ENCODE peak calls at places on chromosomes 7 and 10, in eight cellular contexts. Y, X, K, O, R, H, N and W are unnamed samples.
A peak's percentile ranks its signal among the peaks of the same experiment; 100 is the strongest.

GRCh38 chr7:36406156-36406555 is 16.5 kb downstream of the ANLN start:
- DNase-seq in O (no peak), K (no peak), X (no peak), Y (no peak), N (no peak), H (no peak), R (peak; percentile 72), W (no peak)

GRCh38 chr7:106166651-106167342 is 54.7 kb upstream of the SYPL1 start:
- DNase-seq in O (peak; percentile 68), H (no peak), K (peak; percentile 78), Y (no peak), N (peak; percentile 82), X (peak; percentile 70), R (no peak), W (peak; percentile 77)

GRCh38 chr10:103654925-103655324 is 161.4 kb downstream of the NEURL1 start:
- DNase-seq in Y (no peak), R (no peak), O (no peak), H (no peak), N (no peak), K (no peak), X (no peak), W (no peak)

GRCh38 chr7:11548532-11548931 is 283.5 kb downstream of the THSD7A start:
- DNase-seq in O (no peak), X (no peak), N (no peak), H (no peak), R (no peak), K (peak; percentile 10), Y (no peak), W (no peak)

GRCh38 chr7:39535720-39536119 is 30.5 kb upstream of the YAE1 start:
- DNase-seq in O (no peak), X (no peak), Y (no peak), R (no peak), H (no peak), N (no peak), K (no peak), W (no peak)

GRCh38 chr7:111730476-111731300 is 168.4 kb upstream of the IMMP2L start:
- DNase-seq in O (peak; percentile 39), N (peak; percentile 66), Y (no peak), X (no peak), H (no peak), K (no peak), R (no peak), W (no peak)

GRCh38 chr7:135942614-135943013 is 34.5 kb downstream of the MTPN start:
- DNase-seq in Y (no peak), R (no peak), H (no peak), O (no peak), K (no peak), X (no peak), N (no peak), W (no peak)

GRCh38 chr7:64992971-64993370 is 2.1 kb upstream of the ZNF117 start:
- DNase-seq in H (no peak), X (no peak), N (no peak), Y (no peak), R (no peak), K (no peak), O (no peak), W (no peak)

GRCh38 chr7:107501593-107501992 is 31.7 kb downstream of the GPR22 start:
- DNase-seq in X (peak; percentile 32), K (peak; percentile 8), H (no peak), O (peak; percentile 26), R (no peak), Y (no peak), N (peak; percentile 35), W (peak; percentile 4)

GRCh38 chr10:80410578-80411145 is 2.3 kb downstream of the PRXL2A start:
- DNase-seq in N (no peak), H (no peak), R (no peak), K (no peak), O (no peak), Y (no peak), X (peak; percentile 61), W (no peak)

GRCh38 chr10:71773221-71773971 is at the start of gene VSIR:
- DNase-seq in N (peak; percentile 93), X (peak; percentile 94), O (peak; percentile 59), K (peak; percentile 60), Y (peak; percentile 89), R (peak; percentile 86), H (peak; percentile 51), W (no peak)

GRCh38 chr7:140062118-140062527 is 628 bp downstream of the PARP12 start:
- DNase-seq in K (peak; percentile 12), R (no peak), N (no peak), H (no peak), Y (peak; percentile 39), O (no peak), X (peak; percentile 52), W (no peak)

GRCh38 chr7:19964198-19964597 is 190.8 kb upstream of the TMEM196 start:
- DNase-seq in K (peak; percentile 41), Y (no peak), X (no peak), N (no peak), O (no peak), H (no peak), R (no peak), W (no peak)

GRCh38 chr10:4549254-4549653 is 276.8 kb upstream of the AKR1E2 start:
- DNase-seq in R (no peak), O (no peak), X (no peak), Y (no peak), N (no peak), H (no peak), K (no peak), W (no peak)

GRCh38 chr7:117012284-117013174 is 59.2 kb downstream of the ST7 start:
- DNase-seq in N (peak; percentile 42), O (peak; percentile 16), R (no peak), Y (no peak), X (no peak), H (peak; percentile 46), K (peak; percentile 64), W (peak; percentile 27)

GRCh38 chr7:17558558-17559332 is 260.3 kb downstream of the AHR start:
- DNase-seq in R (no peak), X (peak; percentile 36), H (no peak), Y (no peak), N (no peak), O (no peak), K (no peak), W (no peak)

GRCh38 chr7:152522551-152522950 is 86.7 kb upstream of the KMT2C start:
- DNase-seq in Y (peak; percentile 31), H (no peak), O (no peak), R (peak; percentile 49), N (no peak), K (no peak), X (no peak), W (no peak)

GRCh38 chr10:62374862-62375710 is 917 bp downstream of the ZNF365 start:
- DNase-seq in Y (no peak), O (no peak), K (no peak), H (no peak), N (no peak), X (no peak), R (no peak), W (peak; percentile 12)

GRCh38 chr7:2662273-2663120 is 25.5 kb upstream of the AMZ1 start:
- DNase-seq in R (no peak), Y (no peak), K (no peak), O (no peak), H (no peak), N (no peak), X (no peak), W (no peak)

GRCh38 chr7:123410273-123410928 is 124.0 kb downstream of the IQUB start:
- DNase-seq in R (peak; percentile 48), X (no peak), H (no peak), O (no peak), Y (no peak), K (peak; percentile 89), N (no peak), W (peak; percentile 82)

GRCh38 chr10:98438715-98439114 is 8.0 kb downstream of the HPS1 start:
- DNase-seq in H (no peak), O (no peak), Y (no peak), X (no peak), R (no peak), N (no peak), K (no peak), W (no peak)

GRCh38 chr10:101693701-101694055 is 1.3 kb downstream of the FBXW4 start:
- DNase-seq in H (no peak), Y (no peak), K (peak; percentile 61), O (no peak), X (peak; percentile 29), R (no peak), N (no peak), W (peak; percentile 18)

GRCh38 chr10:128242641-128243040 is 116.4 kb upstream of the MKI67 start:
- DNase-seq in X (no peak), H (no peak), N (no peak), R (no peak), Y (no peak), K (no peak), O (peak; percentile 8), W (no peak)

GRCh38 chr7:146255604-146256003 is 139.0 kb downstream of the CNTNAP2 start:
- DNase-seq in X (no peak), Y (no peak), K (no peak), N (no peak), H (no peak), O (no peak), R (no peak), W (no peak)
- H3K4me3 ChIP-seq in X (no peak overlapping the region), Y (no peak overlapping the region), K (no peak overlapping the region), N (no peak overlapping the region), H (no peak overlapping the region), O (no peak overlapping the region), R (no peak overlapping the region), W (no peak overlapping the region)

GRCh38 chr7:30019387-30019786 is 7.1 kb downstream of the FKBP14 start:
- DNase-seq in H (no peak), K (no peak), O (no peak), X (no peak), R (no peak), Y (no peak), N (no peak), W (no peak)
- TF ChIP-seq CTCF in H (no peak), K (peak; percentile 7), O (peak; percentile 3), X (no peak), R (no peak), Y (no peak), N (no peak), W (no peak)

DNA sequence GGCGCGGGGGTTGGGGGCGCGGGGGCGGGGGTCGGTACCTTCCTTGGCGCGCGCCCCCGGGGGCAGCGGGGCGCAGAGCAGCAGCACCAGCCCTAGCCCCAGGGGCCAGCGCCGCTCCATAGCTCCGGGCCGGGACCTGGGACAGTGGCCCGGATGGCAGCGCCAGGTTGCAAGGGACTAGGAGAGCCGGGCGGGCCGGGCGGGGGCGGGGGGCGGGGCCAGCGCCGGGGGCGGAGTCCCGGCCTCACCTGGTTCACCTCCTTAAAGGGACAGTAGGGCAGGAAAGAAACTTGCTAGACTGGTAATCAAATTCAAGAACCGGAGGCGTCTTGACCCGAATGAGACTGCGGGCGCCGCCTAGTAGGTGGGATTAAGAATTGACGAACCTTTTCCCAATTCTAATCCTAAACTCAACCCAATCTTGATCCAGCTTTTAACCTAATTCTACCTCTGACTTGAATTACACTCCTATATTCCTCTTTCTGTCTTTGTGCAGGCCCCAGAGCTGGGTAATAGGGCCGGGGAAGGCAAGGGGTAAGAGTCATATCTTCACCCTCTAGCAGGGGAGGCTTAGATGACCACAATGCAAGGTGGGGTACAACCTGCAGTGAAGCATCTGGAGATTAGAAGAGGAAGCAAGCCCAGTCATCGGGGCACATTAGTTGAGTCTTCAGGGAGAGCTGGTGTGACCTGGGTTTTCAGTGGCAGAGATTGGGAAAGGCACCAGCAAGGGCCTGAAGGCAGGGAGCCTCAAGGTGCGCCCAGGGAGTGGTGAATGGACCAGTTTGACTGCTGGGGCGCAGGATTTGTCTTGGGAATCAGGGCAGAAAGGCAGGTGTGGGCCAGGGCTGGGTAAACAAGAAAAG is at the start of gene EPHA1:
- DNase-seq in H (no peak), O (peak; percentile 88), X (peak; percentile 81), N (peak; percentile 65), Y (no peak), R (no peak), K (no peak), W (no peak)
- H3K4me3 ChIP-seq in H (no peak within 1 kb of the TSS), O (peak within 1 kb of the TSS; percentile 82), X (peak within 1 kb of the TSS; percentile 62), N (peak within 1 kb of the TSS; percentile 53), Y (no peak within 1 kb of the TSS), R (peak within 1 kb of the TSS; percentile 7), K (no peak within 1 kb of the TSS), W (no peak within 1 kb of the TSS)

GRCh38 chr7:122014697-122015096 is 129.4 kb downstream of the AASS start:
- DNase-seq in H (no peak), N (no peak), X (no peak), R (no peak), K (no peak), Y (no peak), O (no peak), W (no peak)
- TF ChIP-seq CTCF in H (no peak), N (peak; percentile 18), X (no peak), R (no peak), K (peak; percentile 14), Y (no peak), O (no peak), W (no peak)